ENCODE peak calls at places on chromosomes 13 and 19, in four cellular contexts. X, D, V and Y are unnamed samples.

GRCh38 chr13:67100723-67101122 is 129.4 kb downstream of the PCDH9 start:
- DNase-seq in X (no peak), D (no peak), V (peak), Y (no peak)

GRCh38 chr13:110327036-110327790 is 20.1 kb downstream of the COL4A2 start:
- DNase-seq in V (peak), X (no peak), D (no peak), Y (no peak)

GRCh38 chr19:30781519-30781918 is 409.3 kb downstream of the ZNF536 start:
- DNase-seq in X (no peak), D (no peak), V (no peak), Y (no peak)

GRCh38 chr13:50713849-50714248 is 129.6 kb downstream of the DLEU7 start:
- DNase-seq in V (peak), X (no peak), D (no peak), Y (peak)

GRCh38 chr13:51679616-51680015 is 95.4 kb downstream of the WDFY2 start:
- DNase-seq in X (no peak), V (no peak), D (no peak), Y (no peak)

GRCh38 chr13:25478186-25478585 is 106.4 kb downstream of the ATP8A2 start:
- DNase-seq in V (no peak), D (no peak), X (no peak), Y (no peak)

GRCh38 chr19:51119089-51119488 is 5.6 kb upstream of the SIGLEC9 start:
- DNase-seq in V (no peak), D (no peak), X (no peak), Y (no peak)

GRCh38 chr13:41008349-41008980 is 10.7 kb downstream of the ELF1 start:
- DNase-seq in X (peak), V (no peak), D (no peak), Y (peak)

GRCh38 chr13:93079294-93079693 is 147.3 kb upstream of the GPC6 start:
- DNase-seq in D (no peak), X (no peak), V (no peak), Y (peak)

GRCh38 chr19:46840157-46840942 is 10.3 kb downstream of the AP2S1 start:
- DNase-seq in X (no peak), V (peak), D (no peak), Y (peak)

GRCh38 chr13:45162821-45163220 is 38.0 kb downstream of the KCTD4 start:
- DNase-seq in X (peak), V (peak), D (no peak), Y (peak)

GRCh38 chr19:469833-470232 is 9.0 kb upstream of the SHC2 start:
- DNase-seq in V (no peak), D (no peak), X (no peak), Y (no peak)

GRCh38 chr13:95155504-95155903 is 145.7 kb downstream of the ABCC4 start:
- DNase-seq in V (no peak), D (no peak), X (no peak), Y (no peak)

GRCh38 chr19:22882797-22883196 is 50.7 kb downstream of the ZNF723 start:
- DNase-seq in V (no peak), X (no peak), D (no peak), Y (peak)

GRCh38 chr13:88384542-88384941 is 713.4 kb downstream of the SLITRK5 start:
- DNase-seq in X (no peak), V (no peak), D (no peak), Y (no peak)

GRCh38 chr19:44573647-44574046 is 39.7 kb upstream of the IGSF23 start:
- DNase-seq in X (no peak), D (no peak), V (no peak), Y (no peak)

GRCh38 chr19:31171936-31172335 is 177.3 kb downstream of the TSHZ3 start:
- DNase-seq in D (no peak), X (no peak), V (no peak), Y (no peak)